ENCODE peak calls at places on chromosomes 4 and X, in four cellular contexts. One of them, this sample, is unnamed.
A peak's percentile ranks its signal among the peaks of the same experiment; 100 is the strongest.

GRCh38 chr4:155539746-155540145 is 126.9 kb upstream of the GUCY1A1 start:
- DNase-seq in heart left ventricle: no peak
- DNase-seq in GM10248: no peak
- DNase-seq in RWPE1: no peak
- DNase-seq in this sample: no peak

GRCh38 chr4:74114234-74114633 is 15.2 kb upstream of the CXCL2 start:
- DNase-seq in heart left ventricle: no peak
- DNase-seq in GM10248: no peak
- DNase-seq in RWPE1: peak; percentile 68
- DNase-seq in this sample: no peak

GRCh38 chr4:53307819-53308773 is 57.8 kb downstream of the SCFD2 start:
- DNase-seq in heart left ventricle: no peak
- DNase-seq in GM10248: no peak
- DNase-seq in RWPE1: no peak
- DNase-seq in this sample: no peak

GRCh38 chrX:63250253-63250868 is 100.8 kb downstream of the SPIN4 start:
- DNase-seq in heart left ventricle: peak; percentile 26
- DNase-seq in GM10248: peak; percentile 24
- DNase-seq in RWPE1: peak; percentile 10
- DNase-seq in this sample: peak; percentile 65

GRCh38 chrX:19627533-19627932 is 112.2 kb upstream of the MAP3K15 start:
- DNase-seq in heart left ventricle: no peak
- DNase-seq in GM10248: no peak
- DNase-seq in RWPE1: no peak
- DNase-seq in this sample: peak; percentile 20

GRCh38 chr4:25702848-25703247 is 47.2 kb downstream of the SLC34A2 start:
- DNase-seq in heart left ventricle: no peak
- DNase-seq in GM10248: no peak
- DNase-seq in RWPE1: no peak
- DNase-seq in this sample: no peak

GRCh38 chr4:66489783-66490452 is 819.6 kb upstream of the EPHA5 start:
- DNase-seq in heart left ventricle: no peak
- DNase-seq in GM10248: no peak
- DNase-seq in RWPE1: peak; percentile 40
- DNase-seq in this sample: no peak

GRCh38 chrX:29431895-29432294 is 783.5 kb upstream of the MAGEB2 start:
- DNase-seq in heart left ventricle: no peak
- DNase-seq in GM10248: no peak
- DNase-seq in RWPE1: no peak
- DNase-seq in this sample: no peak

GRCh38 chr4:56786955-56787354 is 34.5 kb downstream of the SPINK2 start:
- DNase-seq in heart left ventricle: peak; percentile 79
- DNase-seq in GM10248: no peak
- DNase-seq in RWPE1: peak; percentile 29
- DNase-seq in this sample: no peak

GRCh38 chrX:2321411-2321810 is 179.4 kb downstream of the DHRSX start:
- DNase-seq in heart left ventricle: no peak
- DNase-seq in GM10248: no peak
- DNase-seq in RWPE1: no peak
- DNase-seq in this sample: no peak

GRCh38 chrX:2318371-2318770 is 182.4 kb downstream of the DHRSX start:
- DNase-seq in heart left ventricle: no peak
- DNase-seq in GM10248: no peak
- DNase-seq in RWPE1: no peak
- DNase-seq in this sample: peak; percentile 45

GRCh38 chrX:2317527-2318055 is 183.2 kb downstream of the DHRSX start:
- DNase-seq in heart left ventricle: no peak
- DNase-seq in GM10248: no peak
- DNase-seq in RWPE1: no peak
- DNase-seq in this sample: no peak

GRCh38 chrX:2320089-2320488 is 180.7 kb downstream of the DHRSX start:
- DNase-seq in heart left ventricle: no peak
- DNase-seq in GM10248: no peak
- DNase-seq in RWPE1: no peak
- DNase-seq in this sample: no peak

GRCh38 chrX:2320580-2321327 is 180.0 kb downstream of the DHRSX start:
- DNase-seq in heart left ventricle: peak; percentile 91
- DNase-seq in GM10248: no peak
- DNase-seq in RWPE1: no peak
- DNase-seq in this sample: no peak
- TF ChIP-seq CTCF in heart left ventricle: no peak
- TF ChIP-seq CTCF in GM10248: no peak
- TF ChIP-seq CTCF in RWPE1: no peak
- TF ChIP-seq CTCF in this sample: no peak

GRCh38 chr4:60744767-60745166 is 455.4 kb upstream of the ADGRL3 start:
- DNase-seq in heart left ventricle: no peak
- DNase-seq in GM10248: no peak
- DNase-seq in RWPE1: no peak
- DNase-seq in this sample: no peak
- TF ChIP-seq CTCF in heart left ventricle: no peak
- TF ChIP-seq CTCF in GM10248: no peak
- TF ChIP-seq CTCF in RWPE1: no peak
- TF ChIP-seq CTCF in this sample: no peak

DNA sequence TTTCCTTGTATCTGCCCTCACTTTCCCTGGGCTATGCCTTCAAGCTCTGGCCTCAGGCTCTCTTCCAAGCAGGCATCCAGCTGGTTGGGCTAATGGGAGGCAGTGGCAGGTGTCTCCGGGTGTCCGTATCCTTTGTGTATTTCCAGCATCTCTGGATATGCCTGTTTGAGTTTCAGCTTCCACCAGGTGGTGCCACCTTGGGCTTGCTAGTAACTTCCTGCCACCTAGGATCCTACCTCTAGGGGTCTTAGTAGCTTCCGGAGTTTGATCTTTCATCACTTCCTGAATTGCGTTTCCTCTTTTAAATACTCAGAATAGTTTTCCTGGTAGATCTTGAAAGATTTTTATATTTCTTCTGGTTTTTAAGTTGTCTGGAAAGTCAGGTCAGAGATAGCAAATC is 23.2 kb upstream of the ANOS1 start:
- DNase-seq in heart left ventricle: no peak
- DNase-seq in GM10248: no peak
- DNase-seq in RWPE1: no peak
- DNase-seq in this sample: peak; percentile 27
- TF ChIP-seq CTCF in heart left ventricle: no peak
- TF ChIP-seq CTCF in GM10248: no peak
- TF ChIP-seq CTCF in RWPE1: no peak
- TF ChIP-seq CTCF in this sample: peak; percentile 39

GRCh38 chrX:84339507-84340364 is 151.7 kb upstream of the RPS6KA6 start:
- DNase-seq in heart left ventricle: no peak
- DNase-seq in GM10248: no peak
- DNase-seq in RWPE1: peak; percentile 1
- DNase-seq in this sample: no peak
- TF ChIP-seq CTCF in heart left ventricle: peak; percentile 44
- TF ChIP-seq CTCF in GM10248: no peak
- TF ChIP-seq CTCF in RWPE1: peak; percentile 42
- TF ChIP-seq CTCF in this sample: peak; percentile 33

DNA sequence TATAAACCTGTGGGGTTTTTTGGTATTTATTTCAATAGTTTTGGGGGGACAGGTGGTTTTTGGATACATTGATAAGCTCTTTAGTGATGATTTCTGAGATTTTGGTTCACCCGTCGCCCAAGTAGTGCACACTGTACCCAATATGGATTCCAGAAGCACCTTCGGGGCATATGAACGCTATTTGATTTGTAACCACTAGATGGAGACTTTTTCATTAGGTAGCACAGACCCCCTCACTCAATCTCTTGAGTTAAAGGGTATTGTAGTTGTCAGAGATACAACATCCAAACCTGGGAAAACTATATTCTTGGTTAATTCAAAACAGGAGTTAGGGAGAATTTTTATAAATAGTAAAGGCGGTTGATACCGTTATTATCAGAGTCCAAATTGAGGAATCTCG is 79.8 kb downstream of the SPANXN3 start:
- DNase-seq in heart left ventricle: no peak
- DNase-seq in GM10248: no peak
- DNase-seq in RWPE1: peak; percentile 0
- DNase-seq in this sample: no peak
- TF ChIP-seq CTCF in heart left ventricle: no peak
- TF ChIP-seq CTCF in GM10248: no peak
- TF ChIP-seq CTCF in RWPE1: peak; percentile 32
- TF ChIP-seq CTCF in this sample: no peak